ENCODE peak calls at places on chromosome 2, in seven cellular contexts. One of them, this sample, is unnamed.

GRCh38 chr2:38765551-38765950 is 12.5 kb upstream of the GEMIN6 start:
- DNase-seq in CD8-positive, alpha-beta T cell: no peak
- DNase-seq in neural progenitor cell: no peak
- DNase-seq in upper lobe of right lung: no peak
- DNase-seq in breast epithelium: no peak
- DNase-seq in cardiac muscle cell: peak; percentile 35
- DNase-seq in left ventricle myocardium inferior: no peak
- DNase-seq in this sample: no peak

GRCh38 chr2:121475811-121476571 is 54.7 kb upstream of the RNU4ATAC start:
- DNase-seq in CD8-positive, alpha-beta T cell: no peak
- DNase-seq in neural progenitor cell: no peak
- DNase-seq in upper lobe of right lung: no peak
- DNase-seq in breast epithelium: no peak
- DNase-seq in cardiac muscle cell: no peak
- DNase-seq in left ventricle myocardium inferior: no peak
- DNase-seq in this sample: no peak

GRCh38 chr2:199335502-199335901 is 122.2 kb downstream of the SATB2 start:
- DNase-seq in CD8-positive, alpha-beta T cell: no peak
- DNase-seq in neural progenitor cell: no peak
- DNase-seq in upper lobe of right lung: no peak
- DNase-seq in breast epithelium: no peak
- DNase-seq in cardiac muscle cell: no peak
- DNase-seq in left ventricle myocardium inferior: no peak
- DNase-seq in this sample: no peak

GRCh38 chr2:19643117-19643518 is 258.7 kb downstream of the TTC32 start:
- DNase-seq in CD8-positive, alpha-beta T cell: no peak
- DNase-seq in neural progenitor cell: no peak
- DNase-seq in upper lobe of right lung: no peak
- DNase-seq in breast epithelium: no peak
- DNase-seq in cardiac muscle cell: no peak
- DNase-seq in left ventricle myocardium inferior: no peak
- DNase-seq in this sample: no peak

GRCh38 chr2:219219781-219220532 is 1.2 kb upstream of the ABCB6 start:
- DNase-seq in CD8-positive, alpha-beta T cell: no peak
- DNase-seq in neural progenitor cell: no peak
- DNase-seq in upper lobe of right lung: no peak
- DNase-seq in breast epithelium: no peak
- DNase-seq in cardiac muscle cell: no peak
- DNase-seq in left ventricle myocardium inferior: no peak
- DNase-seq in this sample: no peak

GRCh38 chr2:160664603-160665145 is 171.1 kb upstream of the RBMS1 start:
- DNase-seq in CD8-positive, alpha-beta T cell: no peak
- DNase-seq in neural progenitor cell: no peak
- DNase-seq in upper lobe of right lung: no peak
- DNase-seq in breast epithelium: no peak
- DNase-seq in cardiac muscle cell: no peak
- DNase-seq in left ventricle myocardium inferior: no peak
- DNase-seq in this sample: no peak

GRCh38 chr2:226981731-226982373 is 146.0 kb downstream of the RHBDD1 start:
- DNase-seq in CD8-positive, alpha-beta T cell: no peak
- DNase-seq in neural progenitor cell: no peak
- DNase-seq in upper lobe of right lung: no peak
- DNase-seq in breast epithelium: no peak
- DNase-seq in cardiac muscle cell: peak; percentile 31
- DNase-seq in left ventricle myocardium inferior: no peak
- DNase-seq in this sample: no peak

GRCh38 chr2:227612546-227613271 is 1.9 kb downstream of the SCYGR3 start:
- DNase-seq in CD8-positive, alpha-beta T cell: no peak
- DNase-seq in neural progenitor cell: no peak
- DNase-seq in upper lobe of right lung: no peak
- DNase-seq in breast epithelium: no peak
- DNase-seq in cardiac muscle cell: no peak
- DNase-seq in left ventricle myocardium inferior: no peak
- DNase-seq in this sample: no peak

GRCh38 chr2:34012728-34013302 is 413.7 kb upstream of the FAM98A start:
- DNase-seq in CD8-positive, alpha-beta T cell: no peak
- DNase-seq in neural progenitor cell: peak; percentile 87
- DNase-seq in upper lobe of right lung: peak; percentile 67
- DNase-seq in breast epithelium: no peak
- DNase-seq in cardiac muscle cell: peak; percentile 21
- DNase-seq in left ventricle myocardium inferior: peak; percentile 21
- DNase-seq in this sample: peak; percentile 57

GRCh38 chr2:37324536-37324785 is 172 bp downstream of the PRKD3 start:
- DNase-seq in CD8-positive, alpha-beta T cell: peak; percentile 73
- DNase-seq in neural progenitor cell: peak; percentile 95
- DNase-seq in upper lobe of right lung: peak; percentile 92
- DNase-seq in breast epithelium: peak; percentile 71
- DNase-seq in cardiac muscle cell: peak; percentile 87
- DNase-seq in left ventricle myocardium inferior: peak; percentile 87
- DNase-seq in this sample: no peak

GRCh38 chr2:221715783-221716386 is 143.8 kb upstream of the EPHA4 start:
- DNase-seq in CD8-positive, alpha-beta T cell: no peak
- DNase-seq in neural progenitor cell: no peak
- DNase-seq in upper lobe of right lung: no peak
- DNase-seq in breast epithelium: no peak
- DNase-seq in cardiac muscle cell: no peak
- DNase-seq in left ventricle myocardium inferior: no peak
- DNase-seq in this sample: no peak

GRCh38 chr2:17615728-17616351 is 75.3 kb downstream of the VSNL1 start:
- DNase-seq in CD8-positive, alpha-beta T cell: no peak
- DNase-seq in neural progenitor cell: no peak
- DNase-seq in upper lobe of right lung: no peak
- DNase-seq in breast epithelium: no peak
- DNase-seq in cardiac muscle cell: peak; percentile 55
- DNase-seq in left ventricle myocardium inferior: no peak
- DNase-seq in this sample: no peak

GRCh38 chr2:48747319-48747718 is 8.2 kb downstream of the LHCGR start:
- DNase-seq in CD8-positive, alpha-beta T cell: no peak
- DNase-seq in neural progenitor cell: no peak
- DNase-seq in upper lobe of right lung: no peak
- DNase-seq in breast epithelium: no peak
- DNase-seq in cardiac muscle cell: no peak
- DNase-seq in left ventricle myocardium inferior: no peak
- DNase-seq in this sample: no peak

GRCh38 chr2:177051278-177051677 is 161.3 kb upstream of the HNRNPA3 start:
- DNase-seq in CD8-positive, alpha-beta T cell: no peak
- DNase-seq in neural progenitor cell: no peak
- DNase-seq in upper lobe of right lung: no peak
- DNase-seq in breast epithelium: no peak
- DNase-seq in cardiac muscle cell: no peak
- DNase-seq in left ventricle myocardium inferior: no peak
- DNase-seq in this sample: no peak

GRCh38 chr2:54638774-54639187 is 84.7 kb upstream of the EML6 start:
- DNase-seq in CD8-positive, alpha-beta T cell: no peak
- DNase-seq in neural progenitor cell: no peak
- DNase-seq in upper lobe of right lung: no peak
- DNase-seq in breast epithelium: no peak
- DNase-seq in cardiac muscle cell: peak; percentile 60
- DNase-seq in left ventricle myocardium inferior: no peak
- DNase-seq in this sample: no peak

GRCh38 chr2:234451852-234452625 is 44.8 kb downstream of the ARL4C start:
- DNase-seq in CD8-positive, alpha-beta T cell: no peak
- DNase-seq in neural progenitor cell: no peak
- DNase-seq in upper lobe of right lung: no peak
- DNase-seq in breast epithelium: no peak
- DNase-seq in cardiac muscle cell: peak; percentile 88
- DNase-seq in left ventricle myocardium inferior: no peak
- DNase-seq in this sample: no peak

GRCh38 chr2:12083081-12083569 is 336.7 kb downstream of the LPIN1 start:
- DNase-seq in CD8-positive, alpha-beta T cell: no peak
- DNase-seq in neural progenitor cell: no peak
- DNase-seq in upper lobe of right lung: no peak
- DNase-seq in breast epithelium: no peak
- DNase-seq in cardiac muscle cell: no peak
- DNase-seq in left ventricle myocardium inferior: no peak
- DNase-seq in this sample: no peak

GRCh38 chr2:75525434-75526308 is 35.1 kb downstream of the EVA1A start:
- DNase-seq in CD8-positive, alpha-beta T cell: no peak
- DNase-seq in neural progenitor cell: no peak
- DNase-seq in upper lobe of right lung: no peak
- DNase-seq in breast epithelium: no peak
- DNase-seq in cardiac muscle cell: no peak
- DNase-seq in left ventricle myocardium inferior: no peak
- DNase-seq in this sample: no peak

GRCh38 chr2:75526842-75527241 is 33.9 kb downstream of the EVA1A start:
- DNase-seq in CD8-positive, alpha-beta T cell: no peak
- DNase-seq in neural progenitor cell: no peak
- DNase-seq in upper lobe of right lung: no peak
- DNase-seq in breast epithelium: no peak
- DNase-seq in cardiac muscle cell: no peak
- DNase-seq in left ventricle myocardium inferior: no peak
- DNase-seq in this sample: no peak

GRCh38 chr2:75522543-75523312 is 38.0 kb downstream of the EVA1A start:
- DNase-seq in CD8-positive, alpha-beta T cell: no peak
- DNase-seq in neural progenitor cell: no peak
- DNase-seq in upper lobe of right lung: no peak
- DNase-seq in breast epithelium: no peak
- DNase-seq in cardiac muscle cell: no peak
- DNase-seq in left ventricle myocardium inferior: no peak
- DNase-seq in this sample: no peak

GRCh38 chr2:75523313-75524275 is 37.1 kb downstream of the EVA1A start:
- DNase-seq in CD8-positive, alpha-beta T cell: no peak
- DNase-seq in neural progenitor cell: no peak
- DNase-seq in upper lobe of right lung: no peak
- DNase-seq in breast epithelium: no peak
- DNase-seq in cardiac muscle cell: peak; percentile 60
- DNase-seq in left ventricle myocardium inferior: no peak
- DNase-seq in this sample: no peak

GRCh38 chr2:75524276-75524911 is 36.3 kb downstream of the EVA1A start:
- DNase-seq in CD8-positive, alpha-beta T cell: no peak
- DNase-seq in neural progenitor cell: no peak
- DNase-seq in upper lobe of right lung: no peak
- DNase-seq in breast epithelium: no peak
- DNase-seq in cardiac muscle cell: no peak
- DNase-seq in left ventricle myocardium inferior: no peak
- DNase-seq in this sample: no peak
- H3K4me1 ChIP-seq in CD8-positive, alpha-beta T cell: no peaks in the 10 kb centered on the region
- H3K4me1 ChIP-seq in neural progenitor cell: no peaks in the 10 kb centered on the region
- H3K4me1 ChIP-seq in upper lobe of right lung: no peaks in the 10 kb centered on the region
- H3K4me1 ChIP-seq in breast epithelium: no peaks in the 10 kb centered on the region
- H3K4me1 ChIP-seq in cardiac muscle cell: no peaks in the 10 kb centered on the region
- H3K4me1 ChIP-seq in left ventricle myocardium inferior: no peaks in the 10 kb centered on the region
- H3K4me1 ChIP-seq in this sample: no peaks in the 10 kb centered on the region

DNA sequence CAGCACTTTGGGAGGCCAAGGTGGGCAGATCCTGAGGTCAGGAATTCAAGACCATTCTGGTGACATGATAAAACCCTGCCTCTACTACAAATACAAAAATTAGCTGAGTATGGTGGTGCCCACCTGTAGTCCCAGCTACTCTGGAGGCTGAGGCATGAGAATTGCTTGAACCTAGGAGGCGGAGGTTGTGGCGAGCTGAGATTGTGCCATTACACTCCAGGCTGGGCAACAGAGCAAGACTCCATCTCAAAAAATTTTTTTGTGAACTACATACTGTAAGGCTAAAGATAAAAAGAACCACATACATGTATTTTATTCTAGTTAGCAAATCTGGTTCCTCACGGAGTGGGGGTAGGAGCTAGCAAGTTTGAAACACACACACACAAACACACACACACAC is 45.1 kb downstream of the RAB10 start:
- DNase-seq in CD8-positive, alpha-beta T cell: no peak
- DNase-seq in neural progenitor cell: no peak
- DNase-seq in upper lobe of right lung: no peak
- DNase-seq in breast epithelium: no peak
- DNase-seq in cardiac muscle cell: no peak
- DNase-seq in left ventricle myocardium inferior: no peak
- DNase-seq in this sample: no peak
- H3K9me3 ChIP-seq in CD8-positive, alpha-beta T cell: no peaks in the 10 kb centered on the region
- H3K9me3 ChIP-seq in neural progenitor cell: peaks cover 17% of the 10 kb centered on the region
- H3K9me3 ChIP-seq in upper lobe of right lung: no peaks in the 10 kb centered on the region
- H3K9me3 ChIP-seq in breast epithelium: no peaks in the 10 kb centered on the region
- H3K9me3 ChIP-seq in cardiac muscle cell: no peaks in the 10 kb centered on the region
- H3K9me3 ChIP-seq in left ventricle myocardium inferior: peaks cover 20% of the 10 kb centered on the region
- H3K9me3 ChIP-seq in this sample: no peaks in the 10 kb centered on the region

DNA sequence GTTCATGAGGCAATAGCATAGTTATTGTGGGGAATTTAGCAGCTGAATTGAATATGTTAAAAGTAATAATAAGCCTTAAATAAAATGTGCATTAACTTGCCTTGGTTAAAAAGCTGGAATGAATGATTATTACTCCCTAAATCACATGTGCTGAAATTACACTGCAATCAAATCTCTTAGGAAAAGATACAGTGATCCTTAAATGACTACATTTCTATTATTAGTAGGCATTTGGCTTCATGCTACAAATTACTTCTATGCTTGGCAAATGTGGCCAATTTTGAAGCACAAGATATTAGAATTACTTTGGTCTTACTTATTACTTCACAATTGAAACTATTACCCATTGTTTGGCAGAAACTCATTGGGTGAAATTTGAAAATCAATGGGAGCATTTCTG is 5.4 kb downstream of the RND3 start:
- DNase-seq in CD8-positive, alpha-beta T cell: no peak
- DNase-seq in neural progenitor cell: no peak
- DNase-seq in upper lobe of right lung: no peak
- DNase-seq in breast epithelium: no peak
- DNase-seq in cardiac muscle cell: no peak
- DNase-seq in left ventricle myocardium inferior: no peak
- DNase-seq in this sample: no peak
- H3K4me1 ChIP-seq in CD8-positive, alpha-beta T cell: no peaks in the 10 kb centered on the region
- H3K4me1 ChIP-seq in neural progenitor cell: peaks cover 25% of the 10 kb centered on the region
- H3K4me1 ChIP-seq in upper lobe of right lung: peaks cover 17% of the 10 kb centered on the region
- H3K4me1 ChIP-seq in breast epithelium: peaks cover 29% of the 10 kb centered on the region
- H3K4me1 ChIP-seq in cardiac muscle cell: peaks cover 15% of the 10 kb centered on the region
- H3K4me1 ChIP-seq in left ventricle myocardium inferior: peaks cover 96% of the 10 kb centered on the region
- H3K4me1 ChIP-seq in this sample: no peaks in the 10 kb centered on the region

GRCh38 chr2:198052741-198053140 is 248.3 kb downstream of the PLCL1 start:
- DNase-seq in CD8-positive, alpha-beta T cell: no peak
- DNase-seq in neural progenitor cell: no peak
- DNase-seq in upper lobe of right lung: no peak
- DNase-seq in breast epithelium: no peak
- DNase-seq in cardiac muscle cell: no peak
- DNase-seq in left ventricle myocardium inferior: no peak
- DNase-seq in this sample: no peak
- H3K9me3 ChIP-seq in CD8-positive, alpha-beta T cell: no peaks in the 10 kb centered on the region
- H3K9me3 ChIP-seq in neural progenitor cell: no peaks in the 10 kb centered on the region
- H3K9me3 ChIP-seq in upper lobe of right lung: no peaks in the 10 kb centered on the region
- H3K9me3 ChIP-seq in breast epithelium: no peaks in the 10 kb centered on the region
- H3K9me3 ChIP-seq in cardiac muscle cell: no peaks in the 10 kb centered on the region
- H3K9me3 ChIP-seq in left ventricle myocardium inferior: no peaks in the 10 kb centered on the region
- H3K9me3 ChIP-seq in this sample: no peaks in the 10 kb centered on the region